ENCODE peak calls at places on chromosomes 4 and X, in ten cellular contexts. P is PC-3; J is stimulated activated naive CD8-positive, alpha-beta T cell treated with anti-CD3 and anti-CD28 coated beads, Interleukin-15, amount 100 ng/mL, for 72 hours; A is activated CD8-positive, alpha-beta memory T cell treated with anti-CD3 and anti-CD28 coated beads, Interleukin-2, amount 10 ng/mL, durations not matched to agents 7 days and 5 days; L is left ventricle myocardium superior; S is foreskin keratinocyte; E is memory B cell; X is SK-N-SH treated with all-trans-retinoic acid at 6 μM for 48 hours; C is aorta; G is right cardiac atrium. T is an unnamed sample.

GRCh38 chr4:15234101-15234500 is 193.7 kb upstream of the C1QTNF7 start:
- ATAC-seq in P (peak), J (no peak), A (no peak), L (peak), S (peak), E (no peak), X (peak), C (no peak), G (no peak), T (peak)

GRCh38 chr4:54547299-54548097 is 110.3 kb upstream of the KIT start:
- ATAC-seq in P (no peak), J (peak), A (no peak), L (no peak), S (peak), E (peak), X (no peak), C (no peak), G (no peak), T (no peak)

GRCh38 chr4:168374772-168375523 is 56.4 kb upstream of the DDX60 start:
- ATAC-seq in P (no peak), J (no peak), A (no peak), L (no peak), S (no peak), E (no peak), X (no peak), C (no peak), G (no peak), T (no peak)

GRCh38 chrX:78024349-78025108 is 55.1 kb upstream of the PGAM4 start:
- ATAC-seq in P (peak), J (no peak), A (peak), L (no peak), S (peak), E (peak), X (no peak), C (no peak), G (no peak), T (no peak)

GRCh38 chr4:6257243-6258025 is 12.2 kb upstream of the WFS1 start:
- ATAC-seq in P (no peak), J (peak), A (peak), L (peak), S (no peak), E (peak), X (no peak), C (no peak), G (no peak), T (peak)

GRCh38 chr4:187666634-187667033 is 328.9 kb upstream of the ZFP42 start:
- ATAC-seq in P (no peak), J (no peak), A (no peak), L (no peak), S (no peak), E (no peak), X (no peak), C (peak), G (no peak), T (peak)

GRCh38 chrX:85379174-85379907 is at the start of gene POF1B:
- ATAC-seq in P (no peak), J (no peak), A (no peak), L (no peak), S (peak), E (peak), X (no peak), C (no peak), G (peak), T (no peak)

GRCh38 chr4:148355442-148356123 is 86.6 kb downstream of the NR3C2 start:
- ATAC-seq in P (no peak), J (peak), A (peak), L (peak), S (no peak), E (no peak), X (no peak), C (no peak), G (peak), T (no peak)

T was measured in gastroesophageal sphincter.